ENCODE peak calls at places on chromosomes 13 and 19, in seven cellular contexts. G is T1000, F is posterior vena cava, Q is pancreas, C is GF-D8, P is neural progenitor cell, L is astrocyte of the cerebellum. T is an unnamed sample.

GRCh38 chr19:32404939-32405430 is 585 bp upstream of the DPY19L3 start:
- DNase-seq in G (no peak), F (peak), Q (peak), C (peak), P (peak), L (no peak), T (no peak)

GRCh38 chr13:75417647-75418046 is 64.3 kb downstream of the TBC1D4 start:
- DNase-seq in G (no peak), F (no peak), Q (no peak), C (no peak), P (no peak), L (no peak), T (no peak)

GRCh38 chr13:49020940-49021548 is 45.3 kb downstream of the FNDC3A start:
- DNase-seq in G (no peak), F (no peak), Q (no peak), C (peak), P (peak), L (peak), T (no peak)

GRCh38 chr19:39145180-39145953 is 19.8 kb downstream of the PAK4 start:
- DNase-seq in G (no peak), F (no peak), Q (no peak), C (no peak), P (no peak), L (no peak), T (no peak)

GRCh38 chr19:50434525-50434924 is 1.8 kb downstream of the MYBPC2 start:
- DNase-seq in G (no peak), F (no peak), Q (no peak), C (no peak), P (peak), L (no peak), T (no peak)

GRCh38 chr19:43809762-43810696 is 7.8 kb upstream of the LYPD5 start:
- DNase-seq in G (no peak), F (no peak), Q (no peak), C (peak), P (peak), L (peak), T (no peak)

GRCh38 chr13:47875206-47875605 is 125.9 kb downstream of the SUCLA2 start:
- DNase-seq in G (no peak), F (no peak), Q (no peak), C (no peak), P (no peak), L (no peak), T (no peak)

GRCh38 chr13:88802886-88803285 is 1131.7 kb downstream of the SLITRK5 start:
- DNase-seq in G (no peak), F (no peak), Q (no peak), C (no peak), P (no peak), L (no peak), T (no peak)

GRCh38 chr13:75832812-75833211 is 196.7 kb downstream of the LMO7 start:
- DNase-seq in G (no peak), F (no peak), Q (no peak), C (no peak), P (no peak), L (no peak), T (no peak)

GRCh38 chr13:60328073-60328472 is 68.9 kb upstream of the TDRD3 start:
- DNase-seq in G (no peak), F (no peak), Q (no peak), C (no peak), P (no peak), L (no peak), T (no peak)

GRCh38 chr13:39051157-39051556 is 12.9 kb downstream of the NHLRC3 start:
- DNase-seq in G (no peak), F (no peak), Q (no peak), C (no peak), P (peak), L (peak), T (no peak)

GRCh38 chr13:93473441-93474270 is 247.0 kb downstream of the GPC6 start:
- DNase-seq in G (no peak), F (peak), Q (no peak), C (no peak), P (no peak), L (no peak), T (no peak)

GRCh38 chr19:16527971-16528521 is 14.2 kb downstream of the CHERP start:
- DNase-seq in G (no peak), F (no peak), Q (no peak), C (no peak), P (peak), L (no peak), T (no peak)

GRCh38 chr19:46746281-46746965 is at the start of gene STRN4:
- DNase-seq in G (no peak), F (no peak), Q (no peak), C (no peak), P (peak), L (no peak), T (peak)

GRCh38 chr19:28377077-28377476 is 835.9 kb downstream of the UQCRFS1 start:
- DNase-seq in G (no peak), F (no peak), Q (no peak), C (no peak), P (peak), L (no peak), T (no peak)

GRCh38 chr13:74794582-74794981 is 660.4 kb upstream of the KLF12 start:
- DNase-seq in G (no peak), F (no peak), Q (no peak), C (no peak), P (no peak), L (no peak), T (no peak)

GRCh38 chr13:101514695-101515275 is 62.3 kb downstream of the ITGBL1 start:
- DNase-seq in G (no peak), F (no peak), Q (no peak), C (no peak), P (peak), L (peak), T (no peak)

GRCh38 chr19:17322854-17323253 is 11.8 kb downstream of the ANO8 start:
- DNase-seq in G (no peak), F (no peak), Q (no peak), C (no peak), P (no peak), L (no peak), T (no peak)

GRCh38 chr19:18091217-18091608 is 4.5 kb upstream of the IL12RB1 start:
- DNase-seq in G (no peak), F (peak), Q (no peak), C (peak), P (no peak), L (no peak), T (peak)

GRCh38 chr13:40096357-40096911 is 441.0 kb downstream of the COG6 start:
- DNase-seq in G (no peak), F (no peak), Q (no peak), C (no peak), P (peak), L (no peak), T (no peak)

GRCh38 chr19:11281336-11282049 is 14.5 kb upstream of the TSPAN16 start:
- DNase-seq in G (no peak), F (no peak), Q (no peak), C (no peak), P (no peak), L (no peak), T (no peak)

GRCh38 chr13:109500146-109500773 is 286.1 kb downstream of the IRS2 start:
- DNase-seq in G (no peak), F (no peak), Q (no peak), C (no peak), P (peak), L (no peak), T (no peak)

GRCh38 chr19:4957981-4958380 is 10.9 kb upstream of the KDM4B start:
- DNase-seq in G (no peak), F (no peak), Q (no peak), C (no peak), P (no peak), L (no peak), T (no peak)

GRCh38 chr13:75739244-75739868 is 103.2 kb downstream of the LMO7 start:
- DNase-seq in G (no peak), F (no peak), Q (no peak), C (no peak), P (no peak), L (no peak), T (no peak)

GRCh38 chr13:60311527-60311926 is 85.5 kb upstream of the TDRD3 start:
- DNase-seq in G (no peak), F (no peak), Q (no peak), C (no peak), P (no peak), L (no peak), T (no peak)

GRCh38 chr19:16141043-16141442 is 2.4 kb upstream of the HSH2D start:
- DNase-seq in G (no peak), F (no peak), Q (no peak), C (peak), P (no peak), L (no peak), T (no peak)

GRCh38 chr13:50991624-50992610 is 82.3 kb downstream of the RNASEH2B start:
- DNase-seq in G (no peak), F (peak), Q (no peak), C (no peak), P (no peak), L (no peak), T (no peak)

GRCh38 chr13:113903912-113904311 is 40.0 kb upstream of the GAS6 start:
- DNase-seq in G (no peak), F (no peak), Q (no peak), C (no peak), P (no peak), L (no peak), T (no peak)

T was measured in activated gamma-delta T cell.